ENCODE peak calls at places on chromosomes 6 and 20, in seven cellular contexts. I, Z, F, L, Y, T and R are unnamed samples.

GRCh38 chr6:147048930-147049329 is 155.3 kb upstream of the STXBP5 start:
- DNase-seq in Y (no peak), F (no peak), Z (no peak), T (peak; percentile 9), L (no peak), I (no peak), R (no peak)

GRCh38 chr6:166433096-166433495 is 50.4 kb upstream of the MPC1 start:
- DNase-seq in Y (no peak), L (no peak), T (no peak), Z (no peak), I (no peak), F (no peak), R (peak; percentile 18)

GRCh38 chr6:146876271-146877151 is 277.7 kb downstream of the ADGB start:
- DNase-seq in F (no peak), T (peak; percentile 19), I (no peak), Y (no peak), L (no peak), Z (no peak), R (no peak)

GRCh38 chr6:125014157-125014957 is 52.1 kb downstream of the RNF217 start:
- DNase-seq in I (no peak), T (peak; percentile 85), Z (no peak), Y (no peak), L (no peak), F (no peak), R (no peak)

GRCh38 chr20:35171753-35172433 is at the start of gene PROCR:
- DNase-seq in Y (peak; percentile 74), Z (peak; percentile 82), T (peak; percentile 95), I (peak; percentile 92), F (peak; percentile 80), L (peak; percentile 94), R (peak; percentile 72)

GRCh38 chr6:47057830-47058540 is 15.9 kb upstream of the ADGRF1 start:
- DNase-seq in I (no peak), Z (no peak), Y (no peak), T (peak; percentile 93), F (no peak), L (no peak), R (no peak)

GRCh38 chr6:88367248-88367647 is 201.1 kb upstream of the CNR1 start:
- DNase-seq in L (no peak), T (no peak), Y (no peak), F (no peak), I (no peak), Z (no peak), R (no peak)

GRCh38 chr20:10609276-10609675 is 64.5 kb downstream of the JAG1 start:
- DNase-seq in F (no peak), L (no peak), I (peak; percentile 84), Z (no peak), T (peak; percentile 75), Y (no peak), R (no peak)

GRCh38 chr20:50320910-50321796 is 130.5 kb downstream of the CEBPB start:
- DNase-seq in T (peak; percentile 98), L (no peak), Y (peak; percentile 75), I (peak; percentile 98), F (peak; percentile 87), Z (peak; percentile 85), R (peak; percentile 89)

GRCh38 chr6:157305676-157306653 is 17.4 kb downstream of the TMEM242 start:
- DNase-seq in F (no peak), T (no peak), L (no peak), Z (no peak), I (no peak), Y (no peak), R (no peak)
- H3K4me1 ChIP-seq in F (peaks cover 13% of the 10 kb centered on the region), T (peaks cover 4% of the 10 kb centered on the region), L (no peaks in the 10 kb centered on the region), Z (peaks cover 34% of the 10 kb centered on the region), I (peaks cover 26% of the 10 kb centered on the region), Y (peaks cover 38% of the 10 kb centered on the region), R (peaks cover 38% of the 10 kb centered on the region)

DNA sequence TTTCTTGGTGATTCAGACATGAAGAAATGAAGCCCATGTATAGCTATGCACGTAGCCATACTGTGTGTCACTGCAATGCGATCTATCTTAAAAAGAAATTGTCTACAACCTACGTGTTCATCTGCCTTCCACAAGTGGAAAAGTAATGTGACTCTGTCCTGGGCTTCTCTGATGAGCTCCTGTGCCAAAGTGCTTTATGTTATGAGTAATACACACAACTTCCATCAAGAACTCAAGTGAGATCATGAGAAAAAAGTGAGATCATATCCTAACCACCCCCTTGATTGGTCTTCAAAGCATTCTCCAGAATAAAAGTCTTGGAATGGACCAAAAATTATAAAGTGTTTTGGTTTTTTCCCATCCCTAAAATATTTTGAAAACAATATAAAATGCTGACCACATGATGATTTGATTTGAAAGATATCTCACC is 114.3 kb downstream of the DST start:
- DNase-seq in Y (no peak), T (peak; percentile 99), Z (no peak), L (peak; percentile 89), I (no peak), F (no peak), R (no peak)
- H3K36me3 ChIP-seq in Y (no peaks in the 10 kb centered on the region), T (no peaks in the 10 kb centered on the region), Z (peaks cover 98% of the 10 kb centered on the region), L (peaks cover 48% of the 10 kb centered on the region), I (peaks cover 69% of the 10 kb centered on the region), F (peaks cover 30% of the 10 kb centered on the region), R (peaks cover 62% of the 10 kb centered on the region)

DNA sequence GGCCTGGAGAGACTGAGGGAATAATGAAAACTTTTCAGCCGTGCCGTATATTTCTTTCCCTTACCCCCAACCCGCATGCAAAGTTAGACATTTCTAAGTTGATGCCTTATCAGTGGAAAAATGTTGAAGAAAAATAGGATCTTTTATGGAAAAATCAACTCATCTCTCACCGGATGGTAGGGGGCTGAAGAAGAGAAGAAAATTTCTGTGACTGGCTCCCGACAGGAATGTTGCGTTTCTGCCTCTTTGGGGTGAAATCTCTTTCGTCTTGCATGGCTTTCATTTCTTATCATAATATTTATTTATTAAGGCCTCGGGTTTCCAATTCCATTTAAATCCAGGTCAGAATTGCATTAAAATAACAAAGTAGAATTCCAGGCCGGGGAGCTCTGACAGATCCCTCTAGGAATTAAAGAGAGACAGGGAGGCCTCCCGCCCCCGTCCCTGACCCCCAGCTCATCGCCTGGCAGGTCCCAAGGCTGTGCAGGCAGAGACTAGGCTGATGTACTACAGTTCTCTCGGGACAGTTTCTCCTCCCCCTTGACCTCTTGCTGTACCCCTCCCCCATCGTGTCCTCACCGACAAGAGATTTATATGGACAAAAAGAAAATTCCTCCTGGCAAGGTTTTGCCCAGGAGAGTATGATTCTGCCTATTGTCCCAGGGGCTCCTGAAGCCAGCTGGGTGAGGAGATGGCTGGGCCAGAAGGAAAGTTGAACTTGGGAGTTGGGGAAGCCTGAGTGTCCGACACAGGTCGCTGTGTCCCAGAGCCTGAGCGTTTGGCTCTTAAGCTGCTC is 1.3 kb downstream of the SCUBE3 start:
- DNase-seq in I (no peak), T (no peak), L (no peak), F (no peak), Z (no peak), Y (no peak), R (no peak)
- H3K4me3 ChIP-seq in I (peak overlapping the region; percentile 59), T (peak overlapping the region; percentile 60), L (peak overlapping the region; percentile 53), F (no peak overlapping the region), Z (peak overlapping the region; percentile 65), Y (no peak overlapping the region), R (peak overlapping the region; percentile 59)

DNA sequence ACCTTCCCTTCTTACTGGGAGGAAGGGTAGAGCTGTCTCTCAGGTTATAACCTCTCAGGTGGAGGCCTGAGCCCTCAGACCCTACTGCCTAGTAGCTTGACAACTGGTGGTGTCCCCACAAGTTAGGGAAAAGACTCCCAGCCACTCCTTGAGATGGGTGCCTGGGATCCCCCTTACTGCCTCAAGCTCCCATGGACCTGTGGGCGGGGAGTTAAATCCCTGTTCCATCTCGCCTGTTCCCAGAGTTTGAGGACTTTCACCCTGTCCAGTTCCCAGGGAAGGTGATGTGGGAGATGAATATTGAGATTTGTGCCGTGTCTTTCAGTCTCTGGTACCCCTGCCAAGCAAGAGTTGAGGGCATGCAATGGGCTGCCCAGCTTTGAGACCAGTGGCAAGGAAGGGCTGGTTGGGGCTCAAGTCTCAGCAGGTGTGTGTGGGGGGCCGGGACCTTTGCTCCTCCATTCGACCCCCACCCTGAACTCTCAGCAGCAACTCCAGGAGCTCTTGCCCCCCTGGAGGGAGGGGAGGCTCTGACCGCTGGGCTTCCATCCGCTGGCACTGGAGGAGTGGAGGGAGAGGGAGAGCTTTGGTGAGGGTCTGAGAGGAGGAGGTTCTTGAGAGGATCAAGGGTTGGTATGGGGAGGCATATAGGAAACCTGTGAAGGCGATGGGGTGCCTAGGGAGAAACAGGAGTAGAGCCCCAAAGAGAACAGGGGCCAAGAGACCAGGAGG is 1.1 kb upstream of the PBX2 start:
- DNase-seq in L (no peak), I (peak; percentile 68), Z (no peak), T (no peak), F (no peak), Y (no peak), R (no peak)
- H3K4me1 ChIP-seq in L (peaks cover 32% of the 10 kb centered on the region), I (peaks cover 62% of the 10 kb centered on the region), Z (peaks cover 59% of the 10 kb centered on the region), T (peaks cover 11% of the 10 kb centered on the region), F (peaks cover 11% of the 10 kb centered on the region), Y (peaks cover 12% of the 10 kb centered on the region), R (peaks cover 71% of the 10 kb centered on the region)

DNA sequence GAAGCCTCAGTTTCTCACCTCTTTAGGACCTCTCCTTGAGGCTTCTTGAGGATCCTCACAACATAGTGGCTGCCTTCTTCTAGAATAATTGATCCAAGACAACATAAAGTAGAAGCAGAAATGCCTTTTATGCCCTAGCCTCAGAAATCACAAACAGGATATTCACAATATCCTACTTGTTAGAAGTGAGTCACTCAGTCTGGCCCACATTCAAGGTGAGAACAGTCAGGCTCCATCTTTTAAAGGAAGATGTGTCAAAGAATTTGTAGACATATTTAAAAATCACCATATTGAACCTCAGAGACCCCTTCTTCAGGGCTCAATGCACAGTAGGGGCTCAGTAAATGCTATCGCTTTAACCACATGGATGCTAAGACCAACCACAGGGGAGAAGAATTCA is 20.8 kb upstream of the FAM83D start:
- DNase-seq in Y (no peak), L (no peak), Z (no peak), T (no peak), F (no peak), I (no peak), R (no peak)
- H3K36me3 ChIP-seq in Y (no peaks in the 10 kb centered on the region), L (no peaks in the 10 kb centered on the region), Z (peaks cover 93% of the 10 kb centered on the region), T (no peaks in the 10 kb centered on the region), F (no peaks in the 10 kb centered on the region), I (peaks cover 4% of the 10 kb centered on the region), R (peaks cover 34% of the 10 kb centered on the region)